ENCODE peak calls at places on chromosomes 5 and 9, in six cellular contexts. T, X, A, P, N and W are unnamed samples.

GRCh38 chr5:78647411-78647818 is 1.2 kb downstream of the LHFPL2 start:
- DNase-seq in A (peak), T (peak), P (peak), N (no peak), X (peak), W (peak)

GRCh38 chr5:157670662-157671591 is at the start of gene C5orf52:
- DNase-seq in A (no peak), N (peak), X (no peak), T (peak), P (peak), W (peak)

GRCh38 chr5:120457839-120458507 is 6.1 kb upstream of the PRR16 start:
- DNase-seq in X (peak), A (peak), T (peak), N (peak), P (peak), W (peak)

GRCh38 chr5:140175367-140176027 is 509 bp downstream of the CYSTM1 start:
- DNase-seq in T (peak), N (peak), A (peak), X (peak), P (peak), W (peak)

GRCh38 chr5:45737153-45737552 is 41.0 kb upstream of the HCN1 start:
- DNase-seq in X (no peak), A (no peak), P (no peak), N (no peak), T (no peak), W (no peak)

GRCh38 chr5:131430794-131431193 is 166.9 kb downstream of the CDC42SE2 start:
- DNase-seq in P (peak), N (no peak), X (no peak), T (peak), A (no peak), W (peak)

GRCh38 chr5:76016258-76016657 is 66.9 kb upstream of the SV2C start:
- DNase-seq in N (no peak), A (no peak), X (no peak), P (no peak), T (no peak), W (no peak)

GRCh38 chr5:59188415-59189225 is 605.7 kb downstream of the RAB3C start:
- DNase-seq in A (peak), P (peak), X (peak), N (peak), T (peak), W (peak)

GRCh38 chr5:79990205-79990597 is 861 bp downstream of the MTX3 start:
- DNase-seq in A (peak), P (peak), X (no peak), N (no peak), T (no peak), W (no peak)

GRCh38 chr5:117681855-117682254 is 1107.2 kb upstream of the SEMA6A start:
- DNase-seq in T (no peak), A (no peak), X (no peak), N (no peak), P (no peak), W (no peak)

GRCh38 chr5:137039939-137040515 is 459.1 kb downstream of the SPOCK1 start:
- DNase-seq in P (no peak), T (no peak), A (no peak), X (no peak), N (no peak), W (no peak)

GRCh38 chr9:104068546-104068945 is 25.6 kb upstream of the SMC2 start:
- DNase-seq in A (no peak), N (no peak), P (peak), X (no peak), T (no peak), W (no peak)

GRCh38 chr5:15474143-15474719 is 25.7 kb upstream of the FBXL7 start:
- DNase-seq in P (peak), T (peak), A (no peak), N (no peak), X (no peak), W (no peak)

GRCh38 chr5:15476977-15477376 is 23.0 kb upstream of the FBXL7 start:
- DNase-seq in N (no peak), X (no peak), P (no peak), T (no peak), A (no peak), W (no peak)

GRCh38 chr5:15475365-15475764 is 24.6 kb upstream of the FBXL7 start:
- DNase-seq in X (no peak), T (no peak), P (no peak), A (no peak), N (no peak), W (no peak)

GRCh38 chr5:15472116-15472515 is 27.9 kb upstream of the FBXL7 start:
- DNase-seq in X (no peak), T (no peak), P (no peak), N (no peak), A (no peak), W (no peak)
- H3K4me3 ChIP-seq in X (no peak), T (no peak), P (no peak), N (no peak), A (no peak), W (no peak)

GRCh38 chr5:172446336-172447051 is 7.8 kb downstream of the SH3PXD2B start:
- DNase-seq in A (no peak), P (no peak), X (no peak), T (no peak), N (no peak), W (no peak)

GRCh38 chr5:172444110-172444510 is 10.2 kb downstream of the SH3PXD2B start:
- DNase-seq in P (peak), X (no peak), A (no peak), T (no peak), N (no peak), W (peak)

GRCh38 chr5:172444626-172445365 is 9.5 kb downstream of the SH3PXD2B start:
- DNase-seq in P (no peak), A (no peak), T (no peak), N (no peak), X (no peak), W (no peak)

GRCh38 chr5:172447646-172448365 is 6.5 kb downstream of the SH3PXD2B start:
- DNase-seq in T (no peak), A (no peak), N (no peak), P (no peak), X (no peak), W (no peak)

DNA sequence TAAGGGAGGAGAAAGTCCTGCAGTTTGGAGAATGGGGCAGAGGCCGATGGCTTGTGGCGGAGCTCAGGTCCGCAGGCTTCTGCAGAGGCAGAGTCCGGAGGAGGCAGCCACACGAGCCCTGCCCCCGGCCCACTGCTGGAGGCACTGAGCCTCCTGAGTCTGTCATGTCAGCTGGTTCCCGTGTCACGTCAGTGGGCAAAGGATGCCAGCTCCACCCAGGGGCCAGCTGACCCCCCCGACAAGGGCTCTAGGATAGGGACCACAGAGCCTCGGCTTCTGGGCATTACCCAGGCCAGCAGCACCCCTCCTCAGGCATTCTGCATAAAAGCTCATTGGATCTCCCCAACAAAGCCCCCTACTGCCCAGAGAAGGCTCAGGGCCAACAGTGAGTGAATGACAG is 8.5 kb downstream of the SH3PXD2B start:
- DNase-seq in A (no peak), T (no peak), P (no peak), X (no peak), N (no peak), W (no peak)
- H3K4me3 ChIP-seq in A (no peak), T (no peak), P (no peak), X (no peak), N (no peak), W (no peak)

GRCh38 chr5:33792559-33792958 is 99.2 kb downstream of the ADAMTS12 start:
- DNase-seq in T (no peak), X (no peak), P (no peak), N (no peak), A (no peak), W (no peak)

GRCh38 chr5:33785571-33785970 is 106.2 kb downstream of the ADAMTS12 start:
- DNase-seq in T (no peak), P (no peak), A (no peak), X (no peak), N (no peak), W (no peak)

GRCh38 chr5:33789558-33789957 is 102.2 kb downstream of the ADAMTS12 start:
- DNase-seq in X (no peak), N (no peak), T (peak), A (no peak), P (no peak), W (no peak)

GRCh38 chr5:33793836-33794549 is 97.8 kb downstream of the ADAMTS12 start:
- DNase-seq in A (no peak), T (peak), P (no peak), N (no peak), X (peak), W (no peak)

DNA sequence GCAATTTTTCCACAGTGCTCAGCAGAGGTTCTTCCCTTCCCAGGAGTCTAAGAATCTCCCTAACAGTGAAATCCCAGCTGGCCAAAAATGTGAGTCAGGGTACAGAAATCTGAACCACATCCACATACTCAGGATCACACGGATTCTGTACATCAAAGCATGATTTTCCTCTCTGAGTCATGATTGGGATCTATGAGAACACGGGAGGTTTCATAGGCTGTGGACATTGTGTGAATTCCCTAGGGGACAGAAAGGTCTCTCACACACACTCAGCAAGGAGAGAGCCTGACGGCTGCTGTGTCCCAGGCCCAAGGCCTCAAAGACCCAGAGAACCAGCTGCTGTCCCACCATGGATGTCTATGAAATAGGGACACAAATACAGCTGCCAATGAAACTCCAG is 102.9 kb downstream of the ADAMTS12 start:
- DNase-seq in T (peak), N (no peak), X (no peak), P (peak), A (no peak), W (peak)
- H3K4me3 ChIP-seq in T (no peak), N (no peak), X (no peak), P (no peak), A (no peak), W (no peak)

GRCh38 chr5:178227929-178228328 is 4.7 kb downstream of the PHYKPL start:
- DNase-seq in A (no peak), T (no peak), P (no peak), X (no peak), N (no peak), W (no peak)

GRCh38 chr5:178230879-178231735 is 1.5 kb downstream of the PHYKPL start:
- DNase-seq in A (no peak), T (peak), X (no peak), P (peak), N (peak), W (peak)

GRCh38 chr5:178231736-178232123 is 872 bp downstream of the PHYKPL start:
- DNase-seq in P (no peak), X (peak), N (no peak), T (no peak), A (no peak), W (no peak)

GRCh38 chr5:178228609-178229008 is 4.0 kb downstream of the PHYKPL start:
- DNase-seq in P (no peak), A (no peak), X (no peak), T (no peak), N (peak), W (no peak)

DNA sequence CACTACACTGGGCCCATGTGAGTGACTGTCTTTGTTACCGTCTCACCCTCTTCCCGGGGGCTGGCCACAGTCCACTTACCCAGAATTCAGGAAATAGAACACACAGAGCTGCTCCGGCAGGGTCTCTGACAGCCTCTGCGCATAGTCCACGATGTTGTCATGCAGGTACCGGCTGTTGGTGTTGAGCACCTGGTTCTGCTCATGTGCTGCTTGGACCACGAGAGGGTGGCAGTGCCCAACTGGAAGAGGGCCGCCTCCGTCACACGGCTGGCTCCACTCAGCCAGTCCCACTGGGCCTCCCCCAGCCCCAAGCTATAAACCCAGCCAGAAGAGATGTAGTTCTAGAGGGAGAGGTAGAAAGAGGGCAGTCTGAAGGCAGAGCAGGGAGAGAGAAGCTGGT is 2.7 kb downstream of the PHYKPL start:
- DNase-seq in A (no peak), T (no peak), P (no peak), X (no peak), N (peak), W (no peak)
- H3K4me3 ChIP-seq in A (no peak), T (no peak), P (no peak), X (no peak), N (no peak), W (no peak)

GRCh38 chr9:95689669-95690068 is 172.9 kb upstream of the PTCH1 start:
- DNase-seq in N (no peak), T (no peak), P (no peak), A (no peak), X (no peak), W (no peak)

GRCh38 chr9:95679874-95680273 is 163.1 kb upstream of the PTCH1 start:
- DNase-seq in A (no peak), P (no peak), X (no peak), T (no peak), N (no peak), W (no peak)

GRCh38 chr9:95684516-95684915 is 167.7 kb upstream of the PTCH1 start:
- DNase-seq in T (no peak), N (no peak), P (no peak), A (no peak), X (no peak), W (no peak)
- H3K4me3 ChIP-seq in T (no peak), N (no peak), P (no peak), A (no peak), X (no peak), W (no peak)

DNA sequence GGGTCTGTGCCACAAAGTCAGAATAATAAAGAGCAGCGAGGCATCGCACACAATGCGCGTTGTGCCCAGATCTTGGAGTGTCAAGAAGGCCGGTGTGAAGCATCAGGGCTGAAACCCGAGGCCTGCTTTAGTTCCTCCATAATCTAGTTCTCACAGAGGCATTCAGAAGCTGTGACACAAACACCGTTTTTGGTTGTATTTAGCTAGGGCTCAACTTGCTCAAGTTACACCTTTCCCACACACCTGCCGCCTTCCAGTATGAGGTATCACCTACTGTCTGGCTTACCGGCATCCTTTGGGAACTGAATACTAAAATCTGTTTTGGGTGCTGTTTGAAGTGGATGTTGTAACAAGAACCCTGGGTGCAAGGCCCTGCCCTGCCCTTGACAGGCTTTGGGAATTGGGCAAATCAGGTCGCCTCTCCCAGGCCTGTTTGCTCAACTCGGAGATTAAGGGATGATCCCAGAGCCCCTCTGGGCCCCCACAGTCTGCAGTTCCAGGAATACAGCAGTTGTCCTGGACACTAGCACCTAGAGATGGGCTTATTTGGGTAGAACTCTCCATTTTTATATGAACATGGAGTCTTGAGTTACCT is 27.0 kb downstream of the SLC25A25 start:
- DNase-seq in T (no peak), X (no peak), N (no peak), P (no peak), A (no peak), W (no peak)
- H3K4me3 ChIP-seq in T (no peak), X (no peak), N (peak), P (peak), A (peak), W (no peak)

GRCh38 chr5:2763533-2763794 is 12.0 kb upstream of the IRX2 start:
- DNase-seq in A (no peak), T (no peak), N (no peak), P (no peak), X (no peak), W (no peak)
- H3K4me3 ChIP-seq in A (no peak), T (no peak), N (no peak), P (no peak), X (no peak), W (no peak)

GRCh38 chr9:73243078-73243477 is 91.4 kb downstream of the ANXA1 start:
- DNase-seq in P (no peak), X (peak), T (no peak), N (no peak), A (no peak), W (no peak)

GRCh38 chr9:73237140-73237539 is 85.5 kb downstream of the ANXA1 start:
- DNase-seq in A (no peak), X (no peak), T (no peak), N (no peak), P (no peak), W (no peak)

DNA sequence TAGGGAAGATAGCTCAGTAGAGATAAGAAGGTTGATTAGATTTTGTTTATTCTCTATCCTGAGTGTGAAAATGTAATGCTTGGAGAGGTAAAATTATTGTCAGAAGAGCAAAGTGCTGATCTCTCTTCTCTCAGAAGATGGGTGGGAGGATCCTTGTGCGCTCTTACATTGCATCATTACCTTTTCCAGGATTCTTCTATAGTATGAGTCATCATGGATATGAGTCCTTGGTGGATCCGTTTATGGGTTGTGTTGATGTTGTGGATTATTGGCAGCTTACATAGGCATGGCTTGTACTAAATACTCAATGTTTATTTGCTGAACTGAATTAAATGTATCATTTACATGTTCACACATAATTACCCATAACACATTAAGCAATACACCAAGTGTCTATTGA is 88.2 kb downstream of the ANXA1 start:
- DNase-seq in T (no peak), A (no peak), X (no peak), N (no peak), P (no peak), W (no peak)
- H3K4me3 ChIP-seq in T (no peak), A (no peak), X (no peak), N (no peak), P (no peak), W (no peak)